ENCODE peak calls at places on chromosomes 1 and 21, in five cellular contexts. One of them, this sample, is unnamed.

GRCh38 chr1:152182431-152182830 is 23.4 kb upstream of the RPTN start:
- DNase-seq in brain microvascular endothelial cell: peak; percentile 58
- DNase-seq in WTC11: no peak
- DNase-seq in HCT116: no peak
- DNase-seq in MM.1S: peak; percentile 56
- DNase-seq in this sample: no peak

GRCh38 chr1:7644906-7645750 is 126.0 kb upstream of the VAMP3 start:
- DNase-seq in brain microvascular endothelial cell: no peak
- DNase-seq in WTC11: no peak
- DNase-seq in HCT116: no peak
- DNase-seq in MM.1S: peak; percentile 30
- DNase-seq in this sample: no peak

GRCh38 chr1:28437924-28438699 is 67.7 kb upstream of the RCC1 start:
- DNase-seq in brain microvascular endothelial cell: peak; percentile 89
- DNase-seq in WTC11: peak; percentile 24
- DNase-seq in HCT116: peak; percentile 92
- DNase-seq in MM.1S: peak; percentile 81
- DNase-seq in this sample: no peak

GRCh38 chr1:173531069-173531693 is 54.0 kb downstream of the PRDX6 start:
- DNase-seq in brain microvascular endothelial cell: no peak
- DNase-seq in WTC11: no peak
- DNase-seq in HCT116: no peak
- DNase-seq in MM.1S: peak; percentile 2
- DNase-seq in this sample: no peak

GRCh38 chr1:112998592-112999235 is 42.7 kb upstream of the SLC16A1 start:
- DNase-seq in brain microvascular endothelial cell: peak; percentile 80
- DNase-seq in WTC11: no peak
- DNase-seq in HCT116: no peak
- DNase-seq in MM.1S: no peak
- DNase-seq in this sample: no peak

GRCh38 chr1:228279011-228279721 is 71.3 kb downstream of the OBSCN start:
- DNase-seq in brain microvascular endothelial cell: no peak
- DNase-seq in WTC11: no peak
- DNase-seq in HCT116: no peak
- DNase-seq in MM.1S: no peak
- DNase-seq in this sample: no peak

GRCh38 chr1:202934755-202935154 is 7.7 kb upstream of the KLHL12 start:
- DNase-seq in brain microvascular endothelial cell: no peak
- DNase-seq in WTC11: no peak
- DNase-seq in HCT116: no peak
- DNase-seq in MM.1S: no peak
- DNase-seq in this sample: no peak

GRCh38 chr1:42135426-42135825 is 17.8 kb upstream of the GUCA2B start:
- DNase-seq in brain microvascular endothelial cell: no peak
- DNase-seq in WTC11: no peak
- DNase-seq in HCT116: no peak
- DNase-seq in MM.1S: no peak
- DNase-seq in this sample: no peak

GRCh38 chr1:219439376-219439775 is 173.5 kb downstream of the ZC3H11B start:
- DNase-seq in brain microvascular endothelial cell: no peak
- DNase-seq in WTC11: no peak
- DNase-seq in HCT116: no peak
- DNase-seq in MM.1S: no peak
- DNase-seq in this sample: no peak

GRCh38 chr1:21225065-21225464 is 48.4 kb upstream of the EIF4G3 start:
- DNase-seq in brain microvascular endothelial cell: no peak
- DNase-seq in WTC11: no peak
- DNase-seq in HCT116: no peak
- DNase-seq in MM.1S: no peak
- DNase-seq in this sample: no peak

GRCh38 chr1:23745515-23745914 is 2.2 kb downstream of the ELOA start:
- DNase-seq in brain microvascular endothelial cell: no peak
- DNase-seq in WTC11: no peak
- DNase-seq in HCT116: peak; percentile 24
- DNase-seq in MM.1S: peak; percentile 71
- DNase-seq in this sample: peak; percentile 79

GRCh38 chr1:69483219-69483618 is 84.5 kb upstream of the LRRC7 start:
- DNase-seq in brain microvascular endothelial cell: no peak
- DNase-seq in WTC11: no peak
- DNase-seq in HCT116: no peak
- DNase-seq in MM.1S: no peak
- DNase-seq in this sample: no peak

GRCh38 chr21:34684174-34684876 is 15.5 kb downstream of the CLIC6 start:
- DNase-seq in brain microvascular endothelial cell: no peak
- DNase-seq in WTC11: no peak
- DNase-seq in HCT116: no peak
- DNase-seq in MM.1S: no peak
- DNase-seq in this sample: no peak

GRCh38 chr1:225428066-225428878 is 434 bp upstream of the LBR start:
- DNase-seq in brain microvascular endothelial cell: peak; percentile 79
- DNase-seq in WTC11: peak; percentile 88
- DNase-seq in HCT116: peak; percentile 66
- DNase-seq in MM.1S: peak; percentile 97
- DNase-seq in this sample: peak; percentile 99

GRCh38 chr1:14055442-14056225 is 355.6 kb downstream of the PRDM2 start:
- DNase-seq in brain microvascular endothelial cell: no peak
- DNase-seq in WTC11: no peak
- DNase-seq in HCT116: peak; percentile 4
- DNase-seq in MM.1S: no peak
- DNase-seq in this sample: no peak

GRCh38 chr1:207925210-207925609 is 14.3 kb upstream of the CD34 start:
- DNase-seq in brain microvascular endothelial cell: peak; percentile 12
- DNase-seq in WTC11: peak; percentile 59
- DNase-seq in HCT116: no peak
- DNase-seq in MM.1S: no peak
- DNase-seq in this sample: no peak

GRCh38 chr21:41903559-41904351 is 24.6 kb upstream of the PRDM15 start:
- DNase-seq in brain microvascular endothelial cell: no peak
- DNase-seq in WTC11: no peak
- DNase-seq in HCT116: no peak
- DNase-seq in MM.1S: no peak
- DNase-seq in this sample: no peak

GRCh38 chr1:202348509-202349262 is at the start of gene PPP1R12B:
- DNase-seq in brain microvascular endothelial cell: peak; percentile 99
- DNase-seq in WTC11: peak; percentile 98
- DNase-seq in HCT116: peak; percentile 98
- DNase-seq in MM.1S: peak; percentile 100
- DNase-seq in this sample: peak; percentile 90

GRCh38 chr1:207309775-207310273 is 11.7 kb upstream of the CD55 start:
- DNase-seq in brain microvascular endothelial cell: peak; percentile 85
- DNase-seq in WTC11: no peak
- DNase-seq in HCT116: peak; percentile 50
- DNase-seq in MM.1S: no peak
- DNase-seq in this sample: peak; percentile 28

GRCh38 chr1:241834733-241835377 is 13.1 kb upstream of the EXO1 start:
- DNase-seq in brain microvascular endothelial cell: peak; percentile 31
- DNase-seq in WTC11: no peak
- DNase-seq in HCT116: peak; percentile 26
- DNase-seq in MM.1S: peak; percentile 46
- DNase-seq in this sample: no peak

GRCh38 chr1:25619101-25619890 is 2.7 kb downstream of the MAN1C1 start:
- DNase-seq in brain microvascular endothelial cell: no peak
- DNase-seq in WTC11: peak; percentile 84
- DNase-seq in HCT116: no peak
- DNase-seq in MM.1S: peak; percentile 57
- DNase-seq in this sample: no peak

GRCh38 chr1:44947060-44947773 is 39.2 kb downstream of the EIF2B3 start:
- DNase-seq in brain microvascular endothelial cell: peak; percentile 32
- DNase-seq in WTC11: no peak
- DNase-seq in HCT116: no peak
- DNase-seq in MM.1S: no peak
- DNase-seq in this sample: no peak

GRCh38 chr1:56120021-56120420 is 459.3 kb downstream of the PLPP3 start:
- DNase-seq in brain microvascular endothelial cell: peak; percentile 79
- DNase-seq in WTC11: no peak
- DNase-seq in HCT116: no peak
- DNase-seq in MM.1S: no peak
- DNase-seq in this sample: no peak

GRCh38 chr1:246139745-246140182 is 367.3 kb downstream of the SMYD3 start:
- DNase-seq in brain microvascular endothelial cell: peak; percentile 74
- DNase-seq in WTC11: no peak
- DNase-seq in HCT116: peak; percentile 92
- DNase-seq in MM.1S: no peak
- DNase-seq in this sample: no peak

GRCh38 chr1:111745670-111746613 is 6.7 kb upstream of the INKA2 start:
- DNase-seq in brain microvascular endothelial cell: no peak
- DNase-seq in WTC11: no peak
- DNase-seq in HCT116: no peak
- DNase-seq in MM.1S: no peak
- DNase-seq in this sample: no peak

GRCh38 chr1:162364498-162364897 is 12.2 kb downstream of the SPATA46 start:
- DNase-seq in brain microvascular endothelial cell: no peak
- DNase-seq in WTC11: no peak
- DNase-seq in HCT116: no peak
- DNase-seq in MM.1S: no peak
- DNase-seq in this sample: no peak

GRCh38 chr1:226325178-226325577 is 16.2 kb upstream of the LIN9 start:
- DNase-seq in brain microvascular endothelial cell: no peak
- DNase-seq in WTC11: no peak
- DNase-seq in HCT116: no peak
- DNase-seq in MM.1S: no peak
- DNase-seq in this sample: no peak

GRCh38 chr1:187091666-187092065 is 262.9 kb downstream of the PLA2G4A start:
- DNase-seq in brain microvascular endothelial cell: peak; percentile 2
- DNase-seq in WTC11: no peak
- DNase-seq in HCT116: no peak
- DNase-seq in MM.1S: no peak
- DNase-seq in this sample: no peak

GRCh38 chr1:178537445-178538090 is 24.7 kb downstream of the TEX35 start:
- DNase-seq in brain microvascular endothelial cell: no peak
- DNase-seq in WTC11: no peak
- DNase-seq in HCT116: peak; percentile 27
- DNase-seq in MM.1S: no peak
- DNase-seq in this sample: no peak

GRCh38 chr1:117493906-117494305 is 111.9 kb upstream of the TENT5C start:
- DNase-seq in brain microvascular endothelial cell: no peak
- DNase-seq in WTC11: no peak
- DNase-seq in HCT116: no peak
- DNase-seq in MM.1S: no peak
- DNase-seq in this sample: no peak

GRCh38 chr1:38991638-38992449 is 768 bp downstream of the AKIRIN1 start:
- DNase-seq in brain microvascular endothelial cell: peak; percentile 25
- DNase-seq in WTC11: peak; percentile 45
- DNase-seq in HCT116: no peak
- DNase-seq in MM.1S: no peak
- DNase-seq in this sample: peak; percentile 13

GRCh38 chr21:30831194-30831765 is 1.7 kb upstream of the KRTAP7-1 start:
- DNase-seq in brain microvascular endothelial cell: peak; percentile 8
- DNase-seq in WTC11: peak; percentile 72
- DNase-seq in HCT116: peak; percentile 3
- DNase-seq in MM.1S: peak; percentile 70
- DNase-seq in this sample: peak; percentile 20

GRCh38 chr1:79069828-79070227 is 63.3 kb upstream of the ADGRL4 start:
- DNase-seq in brain microvascular endothelial cell: no peak
- DNase-seq in WTC11: no peak
- DNase-seq in HCT116: no peak
- DNase-seq in MM.1S: no peak
- DNase-seq in this sample: no peak
- TF ChIP-seq CTCF in brain microvascular endothelial cell: peak; percentile 1
- TF ChIP-seq CTCF in WTC11: no peak
- TF ChIP-seq CTCF in HCT116: no peak
- TF ChIP-seq CTCF in MM.1S: peak; percentile 32
- TF ChIP-seq CTCF in this sample: no peak

GRCh38 chr1:175376194-175376593 is 183.6 kb upstream of the KIAA0040 start:
- DNase-seq in brain microvascular endothelial cell: peak; percentile 3
- DNase-seq in WTC11: no peak
- DNase-seq in HCT116: peak; percentile 26
- DNase-seq in MM.1S: peak; percentile 53
- DNase-seq in this sample: peak; percentile 26
- TF ChIP-seq CTCF in brain microvascular endothelial cell: no peak
- TF ChIP-seq CTCF in WTC11: peak; percentile 24
- TF ChIP-seq CTCF in HCT116: peak; percentile 58
- TF ChIP-seq CTCF in MM.1S: peak; percentile 74
- TF ChIP-seq CTCF in this sample: peak; percentile 34

GRCh38 chr21:26773058-26773457 is 72.2 kb downstream of the ADAMTS1 start:
- DNase-seq in brain microvascular endothelial cell: no peak
- DNase-seq in WTC11: no peak
- DNase-seq in HCT116: no peak
- DNase-seq in MM.1S: no peak
- DNase-seq in this sample: no peak

GRCh38 chr21:26766826-26767325 is 78.3 kb downstream of the ADAMTS1 start:
- DNase-seq in brain microvascular endothelial cell: no peak
- DNase-seq in WTC11: no peak
- DNase-seq in HCT116: no peak
- DNase-seq in MM.1S: no peak
- DNase-seq in this sample: no peak

DNA sequence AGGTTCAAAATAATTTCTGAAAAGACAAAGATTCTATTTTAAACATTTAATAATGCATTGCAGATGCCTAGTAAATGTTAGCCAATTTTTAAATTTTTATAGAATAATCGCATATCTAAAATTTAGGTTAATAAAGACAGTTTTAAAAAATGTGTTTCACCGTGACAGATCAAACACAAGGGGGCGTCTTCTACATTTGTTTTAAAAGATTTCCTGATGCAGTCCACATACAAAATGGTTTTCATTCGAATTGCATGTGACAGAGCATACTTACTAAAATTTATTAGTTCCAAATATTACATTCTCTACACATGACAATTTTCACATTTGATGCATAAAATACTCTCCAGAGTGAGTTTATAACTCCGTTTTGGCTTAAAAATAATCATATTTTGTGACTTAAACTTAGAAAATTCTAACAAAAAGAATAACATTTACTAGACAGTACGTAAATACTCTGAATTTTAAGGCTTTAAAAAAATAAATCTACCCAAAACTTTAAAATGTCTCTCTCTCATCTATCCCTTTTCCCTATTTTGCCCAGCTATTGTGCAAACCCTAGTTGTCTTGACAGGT is 75.5 kb downstream of the ADAMTS1 start:
- DNase-seq in brain microvascular endothelial cell: peak; percentile 49
- DNase-seq in WTC11: no peak
- DNase-seq in HCT116: no peak
- DNase-seq in MM.1S: no peak
- DNase-seq in this sample: no peak
- TF ChIP-seq CTCF in brain microvascular endothelial cell: peak; percentile 44
- TF ChIP-seq CTCF in WTC11: peak; percentile 14
- TF ChIP-seq CTCF in HCT116: no peak
- TF ChIP-seq CTCF in MM.1S: peak; percentile 43
- TF ChIP-seq CTCF in this sample: no peak

GRCh38 chr1:2431503-2431902 is 19.1 kb upstream of the PEX10 start:
- DNase-seq in brain microvascular endothelial cell: no peak
- DNase-seq in WTC11: no peak
- DNase-seq in HCT116: no peak
- DNase-seq in MM.1S: no peak
- DNase-seq in this sample: no peak

GRCh38 chr1:2428490-2428889 is 16.1 kb upstream of the PEX10 start:
- DNase-seq in brain microvascular endothelial cell: no peak
- DNase-seq in WTC11: no peak
- DNase-seq in HCT116: no peak
- DNase-seq in MM.1S: no peak
- DNase-seq in this sample: no peak

GRCh38 chr1:2430592-2430973 is 18.2 kb upstream of the PEX10 start:
- DNase-seq in brain microvascular endothelial cell: no peak
- DNase-seq in WTC11: no peak
- DNase-seq in HCT116: no peak
- DNase-seq in MM.1S: no peak
- DNase-seq in this sample: no peak

GRCh38 chr1:2431095-2431494 is 18.7 kb upstream of the PEX10 start:
- DNase-seq in brain microvascular endothelial cell: no peak
- DNase-seq in WTC11: no peak
- DNase-seq in HCT116: no peak
- DNase-seq in MM.1S: no peak
- DNase-seq in this sample: no peak

GRCh38 chr1:2429780-2430591 is 17.6 kb upstream of the PEX10 start:
- DNase-seq in brain microvascular endothelial cell: no peak
- DNase-seq in WTC11: peak; percentile 58
- DNase-seq in HCT116: no peak
- DNase-seq in MM.1S: no peak
- DNase-seq in this sample: no peak
- TF ChIP-seq CTCF in brain microvascular endothelial cell: peak; percentile 68
- TF ChIP-seq CTCF in WTC11: peak; percentile 55
- TF ChIP-seq CTCF in HCT116: no peak
- TF ChIP-seq CTCF in MM.1S: peak; percentile 37
- TF ChIP-seq CTCF in this sample: peak; percentile 3

This sample was measured in GM20000.